ENCODE peak calls at places on chromosomes 5 and 9, in five cellular contexts. I is stimulated activated CD8-positive, alpha-beta memory T cell treated with anti-CD3 and anti-CD28 coated beads, Interleukin-15, amount 100 ng/mL, for 48 hours; R is HFF-Myc; O is nucleus accumbens; Y is D341Med. T is an unnamed sample.
A peak's percentile ranks its signal among the peaks of the same experiment; 100 is the strongest.

GRCh38 chr5:96207420-96207819 is 225.6 kb downstream of the PCSK1 start:
- DNase-seq in R (no peak), O (no peak), Y (no peak), I (no peak), T (no peak)

GRCh38 chr9:108637340-108637739 is 218.4 kb downstream of the ACTL7B start:
- DNase-seq in O (no peak), I (no peak), R (no peak), Y (no peak), T (no peak)

GRCh38 chr5:167626341-167627118 is 664.9 kb upstream of the WWC1 start:
- DNase-seq in I (no peak), R (no peak), O (no peak), Y (no peak), T (no peak)

GRCh38 chr9:126842977-126843799 is 17.3 kb upstream of the ZBTB34 start:
- DNase-seq in Y (no peak), R (no peak), I (no peak), O (peak; percentile 69), T (no peak)

GRCh38 chr9:112046181-112046580 is 128.9 kb downstream of the SUSD1 start:
- DNase-seq in R (no peak), I (no peak), O (no peak), Y (no peak), T (no peak)

GRCh38 chr5:106956187-106956586 is 714.5 kb downstream of the EFNA5 start:
- DNase-seq in O (no peak), Y (no peak), R (no peak), I (no peak), T (no peak)

GRCh38 chr5:124951676-124952075 is 205.2 kb upstream of the ZNF608 start:
- DNase-seq in O (no peak), Y (no peak), R (no peak), I (no peak), T (no peak)

GRCh38 chr5:73151733-73152410 is 21.1 kb upstream of the TMEM174 start:
- DNase-seq in Y (no peak), O (no peak), I (no peak), R (no peak), T (no peak)

GRCh38 chr9:93473411-93473810 is 20.0 kb upstream of the FAM120AOS start:
- DNase-seq in O (no peak), I (no peak), R (no peak), Y (no peak), T (no peak)

GRCh38 chr5:96601811-96602244 is 60.3 kb upstream of the CAST start:
- DNase-seq in I (peak; percentile 17), R (peak; percentile 57), O (no peak), Y (peak; percentile 72), T (peak; percentile 44)

GRCh38 chr5:10709409-10709808 is 51.6 kb downstream of the DAP start:
- DNase-seq in Y (no peak), O (no peak), R (no peak), I (no peak), T (no peak)

GRCh38 chr9:124254261-124254682 is 3.5 kb upstream of the NEK6 start:
- DNase-seq in O (no peak), R (no peak), I (peak; percentile 50), Y (no peak), T (no peak)

GRCh38 chr9:137218754-137219271 is 3.2 kb downstream of the RNF208 start:
- DNase-seq in I (no peak), R (no peak), O (no peak), Y (no peak), T (no peak)

GRCh38 chr9:19154135-19154612 is 26.9 kb upstream of the PLIN2 start:
- DNase-seq in I (no peak), Y (no peak), O (no peak), R (no peak), T (no peak)

GRCh38 chr9:125538092-125538473 is 168.9 kb downstream of the MAPKAP1 start:
- DNase-seq in O (no peak), I (no peak), Y (no peak), R (no peak), T (peak; percentile 82)

GRCh38 chr5:143401253-143401845 is 2.1 kb downstream of the NR3C1 start:
- DNase-seq in O (no peak), I (no peak), Y (no peak), R (no peak), T (no peak)

GRCh38 chr5:33310471-33310870 is 130.3 kb upstream of the TARS1 start:
- DNase-seq in I (no peak), O (no peak), R (no peak), Y (no peak), T (no peak)

GRCh38 chr9:106075991-106076390 is 381.6 kb downstream of the TMEM38B start:
- DNase-seq in I (no peak), O (no peak), R (peak; percentile 50), Y (no peak), T (no peak)

GRCh38 chr9:20624201-20625002 is 2.1 kb upstream of the MLLT3 start:
- DNase-seq in Y (peak; percentile 43), R (peak; percentile 65), I (no peak), O (peak; percentile 6), T (no peak)

GRCh38 chr9:111752455-111752854 is 42.3 kb downstream of the SHOC1 start:
- DNase-seq in O (no peak), Y (no peak), R (no peak), I (no peak), T (no peak)

GRCh38 chr9:130872058-130872453 is 24.6 kb downstream of the QRFP start:
- DNase-seq in Y (no peak), O (no peak), R (no peak), I (no peak), T (no peak)

GRCh38 chr5:36777105-36777757 is 99.3 kb upstream of the NIPBL start:
- DNase-seq in Y (peak; percentile 62), O (no peak), R (no peak), I (no peak), T (no peak)

GRCh38 chr5:142145106-142145900 is 36.7 kb downstream of the NDFIP1 start:
- DNase-seq in O (no peak), Y (peak; percentile 65), R (peak; percentile 38), I (peak; percentile 19), T (peak; percentile 41)

GRCh38 chr9:127991017-127991756 is 10.4 kb upstream of the EEIG1 start:
- DNase-seq in Y (no peak), I (no peak), O (no peak), R (no peak), T (no peak)

GRCh38 chr5:144328980-144329379 is 158.3 kb downstream of the KCTD16 start:
- DNase-seq in O (no peak), I (no peak), Y (no peak), R (no peak), T (no peak)

GRCh38 chr5:178699854-178700253 is 30.6 kb downstream of the ZNF354A start:
- DNase-seq in I (no peak), Y (no peak), O (no peak), R (no peak), T (no peak)